ENCODE peak calls at places on chromosomes 12 and 14, in ten cellular contexts. B is psoas muscle; A is NCI-H1105; S is foreskin fibroblast; O is fibroblast of pulmonary artery; N is fibroblast of lung; F is COR-L47; P is choroid plexus epithelial cell; J is activated T-cell treated with anti-CD3 and anti-CD28 coated beads, Interleukin-2, amount 50 U/mL, for 72 hours; D is stimulated activated CD8-positive, alpha-beta memory T cell treated with anti-CD3 and anti-CD28 coated beads, Interleukin-15, amount 100 ng/mL, for 4 hours. I is an unnamed sample.

GRCh38 chr12:401235-402126 is at the start of gene CCDC77:
- DNase-seq in O (peak), N (peak), D (peak), A (no peak), B (peak), S (peak), J (peak), F (no peak), P (peak), I (peak)

GRCh38 chr14:61152851-61153364 is 128.2 kb downstream of the TMEM30B start:
- DNase-seq in B (no peak), D (no peak), A (no peak), P (peak), S (peak), F (no peak), O (peak), N (peak), J (no peak), I (no peak)

GRCh38 chr14:58533417-58533816 is 104.3 kb upstream of the DACT1 start:
- DNase-seq in F (no peak), S (peak), D (no peak), N (peak), J (no peak), A (no peak), O (peak), P (peak), B (no peak), I (peak)

GRCh38 chr14:53542692-53543091 is 389.6 kb upstream of the DDHD1 start:
- DNase-seq in N (peak), F (peak), J (no peak), B (no peak), A (peak), O (peak), D (no peak), P (peak), S (no peak), I (peak)

GRCh38 chr12:104596876-104597833 is 140.4 kb downstream of the CHST11 start:
- DNase-seq in D (no peak), B (no peak), O (peak), J (no peak), F (no peak), N (no peak), P (no peak), A (no peak), S (no peak), I (no peak)

GRCh38 chr12:74890237-74890599 is 319.4 kb downstream of the KCNC2 start:
- DNase-seq in J (peak), A (no peak), N (peak), O (peak), P (peak), B (no peak), F (no peak), S (peak), D (no peak), I (peak)

GRCh38 chr12:120249266-120249874 is 16.2 kb downstream of the PXN start:
- DNase-seq in A (no peak), B (no peak), J (no peak), D (no peak), P (no peak), N (no peak), S (no peak), F (no peak), O (no peak), I (no peak)

GRCh38 chr12:117872521-117873169 is 96.1 kb downstream of the KSR2 start:
- DNase-seq in J (no peak), S (no peak), B (no peak), F (no peak), D (no peak), P (no peak), N (no peak), O (no peak), A (no peak), I (no peak)

GRCh38 chr12:98752726-98753125 is 107.6 kb downstream of the APAF1 start:
- DNase-seq in O (no peak), J (no peak), N (no peak), D (no peak), F (no peak), B (no peak), S (no peak), P (peak), A (no peak), I (peak)

GRCh38 chr14:54488318-54488645 is 498 bp downstream of the GMFB start:
- DNase-seq in O (no peak), B (no peak), N (no peak), A (no peak), J (no peak), S (no peak), D (no peak), F (no peak), P (no peak), I (no peak)

GRCh38 chr12:1474567-1475153 is 119.7 kb downstream of the FBXL14 start:
- DNase-seq in P (peak), F (no peak), B (no peak), O (peak), N (peak), J (no peak), A (no peak), D (no peak), S (peak), I (peak)

GRCh38 chr14:89721991-89722390 is 232.5 kb downstream of the EFCAB11 start:
- DNase-seq in D (no peak), P (no peak), A (no peak), S (no peak), B (no peak), J (no peak), F (no peak), N (peak), O (no peak), I (no peak)

GRCh38 chr12:66247741-66248140 is 54.6 kb upstream of the HELB start:
- DNase-seq in S (no peak), O (no peak), F (no peak), J (no peak), A (no peak), B (no peak), N (no peak), P (peak), D (no peak), I (no peak)

I was measured in brain microvascular endothelial cell.